ENCODE peak calls at places on chromosomes 1 and 21, in four cellular contexts. K is esophagus muscularis mucosa, B is pancreas, V is tibial artery. S is an unnamed sample. For H3K4me1, the result is how much of the 10 kb centered on the place peaks cover.

GRCh38 chr1:19209439-19209989 is 552 bp downstream of the UBR4 start:
- DNase-seq in K (no peak), B (no peak), V (peak), S (peak)

GRCh38 chr1:170321113-170321512 is 175.4 kb downstream of the NTMT2 start:
- DNase-seq in K (no peak), B (no peak), V (no peak), S (peak)

GRCh38 chr1:235901461-235901860 is 34.8 kb upstream of the LYST start:
- DNase-seq in K (no peak), B (no peak), V (no peak), S (no peak)

GRCh38 chr1:175822575-175822974 is 79.2 kb upstream of the TNR start:
- DNase-seq in K (no peak), B (no peak), V (no peak), S (no peak)

GRCh38 chr1:211886551-211886950 is 56.0 kb upstream of the LPGAT1 start:
- DNase-seq in K (no peak), B (no peak), V (no peak), S (no peak)

GRCh38 chr1:177173976-177174375 is 3.2 kb downstream of the BRINP2 start:
- DNase-seq in K (no peak), B (no peak), V (no peak), S (no peak)

GRCh38 chr1:179230721-179231120 is 1.2 kb upstream of the ABL2 start:
- DNase-seq in K (no peak), B (no peak), V (no peak), S (no peak)

GRCh38 chr1:87331319-87332269 is 2.9 kb downstream of the LMO4 start:
- DNase-seq in K (peak), B (peak), V (peak), S (peak)

GRCh38 chr1:197958861-197959260 is 41.7 kb downstream of the LHX9 start:
- DNase-seq in K (no peak), B (no peak), V (no peak), S (no peak)

GRCh38 chr1:101291562-101292035 is 54.8 kb downstream of the S1PR1 start:
- DNase-seq in K (no peak), B (no peak), V (peak), S (peak)

GRCh38 chr1:114209971-114210370 is 56.3 kb upstream of the SYT6 start:
- DNase-seq in K (no peak), B (no peak), V (no peak), S (no peak)

GRCh38 chr1:4367230-4367629 is 287.2 kb upstream of the AJAP1 start:
- DNase-seq in K (no peak), B (no peak), V (no peak), S (no peak)

GRCh38 chr1:4366091-4366490 is 288.3 kb upstream of the AJAP1 start:
- DNase-seq in K (no peak), B (no peak), V (no peak), S (no peak)

GRCh38 chr1:4362314-4363044 is 291.9 kb upstream of the AJAP1 start:
- DNase-seq in K (no peak), B (no peak), V (no peak), S (no peak)
- TF ChIP-seq CTCF in K (no peak), B (no peak), V (no peak), S (no peak)

GRCh38 chr1:50347933-50348332 is 75.3 kb downstream of the DMRTA2 start:
- DNase-seq in K (no peak), B (no peak), V (no peak), S (no peak)
- H3K4me1 ChIP-seq in K (under half), B (under half), V (under half), S (under half)

GRCh38 chr1:37930246-37931142 is 16.4 kb downstream of the INPP5B start:
- DNase-seq in K (no peak), B (no peak), V (no peak), S (peak)

GRCh38 chr1:37926061-37926924 is 20.6 kb downstream of the INPP5B start:
- DNase-seq in K (no peak), B (no peak), V (no peak), S (no peak)

GRCh38 chr1:37922767-37923550 is 23.9 kb downstream of the INPP5B start:
- DNase-seq in K (no peak), B (no peak), V (no peak), S (no peak)

GRCh38 chr1:37923551-37923889 is 23.3 kb downstream of the INPP5B start:
- DNase-seq in K (no peak), B (no peak), V (no peak), S (no peak)

GRCh38 chr1:37925316-37925715 is 21.5 kb downstream of the INPP5B start:
- DNase-seq in K (no peak), B (no peak), V (no peak), S (no peak)
- H3K27ac ChIP-seq in K (no peak), B (no peak), V (peak), S (peak)

DNA sequence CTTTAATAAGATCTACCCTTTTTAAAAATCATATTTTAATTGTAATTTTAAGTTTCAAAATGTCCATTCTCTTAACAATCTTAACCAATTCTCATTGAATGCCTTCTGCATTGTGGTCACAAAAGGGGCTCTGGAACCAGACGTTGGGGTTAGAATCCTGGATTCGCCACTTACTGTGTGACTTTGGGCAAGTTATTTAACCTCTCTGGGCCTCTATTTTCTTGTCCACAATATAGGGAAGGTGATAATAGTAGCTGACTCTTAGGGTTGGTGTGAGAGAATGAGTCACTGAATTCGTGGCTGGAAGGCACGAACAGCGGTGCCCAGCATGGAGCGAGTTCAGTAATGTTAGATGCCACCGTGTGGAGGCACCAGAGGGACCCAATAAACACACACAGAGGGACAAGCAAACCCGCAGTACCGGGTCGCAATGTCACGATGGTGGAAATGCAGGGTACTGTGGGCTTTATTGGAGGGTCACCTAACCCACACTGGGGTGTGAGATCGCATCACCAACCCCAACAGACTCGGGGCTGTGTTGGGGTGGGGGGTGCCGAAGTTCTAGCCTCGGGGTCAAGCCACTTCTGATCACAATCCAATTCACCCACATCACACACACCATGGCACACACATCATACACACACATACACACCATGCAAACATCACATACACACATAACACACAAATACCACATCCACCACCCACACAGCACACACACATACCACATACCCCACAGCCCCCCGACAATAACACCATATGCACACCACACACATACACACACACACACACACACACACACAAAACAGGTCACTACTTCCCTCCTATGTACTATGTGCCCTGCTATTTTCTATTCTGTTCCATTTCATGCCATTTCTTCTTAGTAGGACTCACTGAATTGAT is 27.0 kb upstream of the IFNAR2 start:
- DNase-seq in K (peak), B (no peak), V (no peak), S (no peak)
- TF ChIP-seq CTCF in K (no peak), B (no peak), V (no peak), S (no peak)

GRCh38 chr1:229059671-229060079 is 211.2 kb upstream of the RAB4A start:
- DNase-seq in K (no peak), B (no peak), V (peak), S (no peak)
- H3K4me1 ChIP-seq in K (under half), B (under half), V (under half), S (under half)

S was measured in cardiac muscle cell.